ENCODE peak calls at places on chromosome 14, in six cellular contexts. Q is mesendoderm, Z is H9, P is IMR-90, S is trophoblast cell, K is H1. G is an unnamed sample.

GRCh38 chr14:104202259-104203070 is 64.1 kb downstream of the KIF26A start:
- DNase-seq in Q (no peak), K (no peak), Z (no peak), S (no peak), P (no peak), G (no peak)

GRCh38 chr14:105937253-105938054 is 411.1 kb downstream of the TMEM121 start:
- DNase-seq in Q (no peak), S (peak; percentile 19), Z (no peak), P (no peak), K (no peak), G (no peak)

GRCh38 chr14:37247777-37248461 is 50.2 kb downstream of the MIPOL1 start:
- DNase-seq in K (no peak), Z (no peak), S (no peak), P (no peak), Q (no peak), G (no peak)

GRCh38 chr14:98953544-98954346 is 318.3 kb downstream of the BCL11B start:
- DNase-seq in Z (peak; percentile 22), S (peak; percentile 26), Q (no peak), K (no peak), P (no peak), G (no peak)

GRCh38 chr14:36605506-36605857 is 23.1 kb upstream of the NKX2-8 start:
- DNase-seq in K (no peak), P (no peak), S (no peak), Z (no peak), Q (peak; percentile 59), G (no peak)

GRCh38 chr14:61822458-61822857 is 60.2 kb downstream of the SNAPC1 start:
- DNase-seq in S (no peak), K (no peak), Z (no peak), Q (no peak), P (no peak), G (no peak)

GRCh38 chr14:83473846-83474245 is 1940.2 kb upstream of the SEL1L start:
- DNase-seq in Q (no peak), P (peak; percentile 58), S (no peak), K (no peak), Z (no peak), G (no peak)

GRCh38 chr14:34946699-34947098 is 36.1 kb upstream of the SRP54 start:
- DNase-seq in Z (no peak), P (no peak), S (no peak), Q (no peak), K (no peak), G (no peak)

GRCh38 chr14:101367421-101368261 is 193.7 kb upstream of the DIO3 start:
- DNase-seq in S (no peak), Z (no peak), Q (no peak), K (no peak), P (no peak), G (no peak)

GRCh38 chr14:26410189-26410685 is 187.6 kb downstream of the NOVA1 start:
- DNase-seq in P (no peak), Q (no peak), K (no peak), Z (no peak), S (peak; percentile 22), G (no peak)

GRCh38 chr14:89391123-89391522 is 25.9 kb downstream of the FOXN3 start:
- DNase-seq in S (no peak), Q (no peak), Z (no peak), P (peak; percentile 17), K (no peak), G (no peak)

GRCh38 chr14:37034410-37035285 is 137.8 kb downstream of the SLC25A21 start:
- DNase-seq in P (peak; percentile 20), Q (no peak), S (no peak), Z (no peak), K (no peak), G (no peak)

GRCh38 chr14:101361044-101361443 is 200.3 kb upstream of the DIO3 start:
- DNase-seq in K (no peak), Z (no peak), S (no peak), P (no peak), Q (no peak), G (no peak)

GRCh38 chr14:61503167-61503801 is 181.9 kb downstream of the PRKCH start:
- DNase-seq in Z (no peak), P (peak; percentile 33), K (no peak), S (no peak), Q (no peak), G (no peak)

GRCh38 chr14:64683264-64683663 is 21.0 kb upstream of the PLEKHG3 start:
- DNase-seq in Q (no peak), Z (no peak), S (no peak), K (no peak), P (no peak), G (no peak)

GRCh38 chr14:55052259-55052930 is 948 bp downstream of the MAPK1IP1L start:
- DNase-seq in Q (no peak), K (no peak), Z (no peak), P (peak; percentile 31), S (peak; percentile 52), G (no peak)

GRCh38 chr14:75042040-75042439 is 9.2 kb downstream of the MLH3 start:
- DNase-seq in Q (no peak), P (no peak), Z (no peak), S (no peak), K (no peak), G (no peak)

GRCh38 chr14:35963209-35963608 is 137.1 kb downstream of the BRMS1L start:
- DNase-seq in K (no peak), Q (peak; percentile 66), Z (no peak), P (no peak), S (no peak), G (no peak)

GRCh38 chr14:79514700-79515099 is 696.6 kb downstream of the DIO2 start:
- DNase-seq in Q (peak; percentile 34), Z (no peak), K (no peak), P (peak; percentile 73), S (no peak), G (no peak)

GRCh38 chr14:96117101-96117897 is 78.1 kb downstream of the C14orf132 start:
- DNase-seq in Q (no peak), S (peak; percentile 91), K (no peak), Z (no peak), P (peak; percentile 54), G (no peak)

GRCh38 chr14:91980157-91980556 is 32.7 kb upstream of the FBLN5 start:
- DNase-seq in Z (no peak), K (no peak), P (peak; percentile 96), Q (no peak), S (peak; percentile 65), G (no peak)

GRCh38 chr14:20440465-20440864 is 4.5 kb upstream of the KLHL33 start:
- DNase-seq in S (no peak), Z (no peak), Q (no peak), K (no peak), P (no peak), G (no peak)

GRCh38 chr14:69637503-69638030 is 26.2 kb downstream of the SUSD6 start:
- DNase-seq in Q (no peak), S (no peak), K (no peak), P (no peak), Z (no peak), G (no peak)
- H2BK120ac ChIP-seq in Q (no peak overlapping the region), S (no peak overlapping the region), K (peak overlapping the region; percentile 20), P (peak overlapping the region; percentile 44), Z (no peak overlapping the region), G (no peak overlapping the region)

GRCh38 chr14:102602421-102603292 is 10.2 kb downstream of the RCOR1 start:
- DNase-seq in S (peak; percentile 86), P (no peak), K (no peak), Q (no peak), Z (no peak), G (no peak)
- H3K4me1 ChIP-seq in S (peaks cover 17% of the 10 kb centered on the region), P (peaks cover 8% of the 10 kb centered on the region), K (no peaks in the 10 kb centered on the region), Q (no peaks in the 10 kb centered on the region), Z (no peaks in the 10 kb centered on the region), G (no peaks in the 10 kb centered on the region)

GRCh38 chr14:57739543-57739942 is 126.3 kb downstream of the SLC35F4 start:
- DNase-seq in P (no peak), K (no peak), S (no peak), Z (no peak), Q (no peak), G (no peak)
- H3K4me2 ChIP-seq in P (no peak overlapping the region), K (no peak overlapping the region), S (no peak overlapping the region), Z (no peak overlapping the region), Q (no peak overlapping the region), G (no peak overlapping the region)

DNA sequence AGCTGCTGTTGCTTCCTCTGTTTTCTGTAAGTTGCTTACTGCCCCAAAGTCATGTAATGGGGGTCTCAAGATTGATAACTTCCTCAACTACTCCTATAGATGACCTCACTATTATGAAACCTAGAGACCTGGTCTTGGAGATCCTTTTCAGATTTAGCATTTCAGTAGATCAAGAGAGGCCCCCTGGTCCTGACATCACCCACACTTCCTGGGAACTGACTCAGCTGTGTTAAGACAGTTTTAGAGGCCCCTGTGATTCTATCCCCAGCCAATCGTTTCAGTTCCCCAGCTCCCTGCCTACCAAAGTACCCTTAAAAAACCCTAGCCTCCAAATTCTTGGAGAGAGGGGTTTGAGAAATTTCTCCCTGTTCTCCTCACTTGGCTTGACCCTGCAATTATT is 9.2 kb upstream of the ARG2 start:
- DNase-seq in Q (no peak), P (no peak), K (no peak), Z (no peak), S (no peak), G (no peak)
- H2BK120ac ChIP-seq in Q (no peak overlapping the region), P (no peak overlapping the region), K (no peak overlapping the region), Z (no peak overlapping the region), S (no peak overlapping the region), G (no peak overlapping the region)

DNA sequence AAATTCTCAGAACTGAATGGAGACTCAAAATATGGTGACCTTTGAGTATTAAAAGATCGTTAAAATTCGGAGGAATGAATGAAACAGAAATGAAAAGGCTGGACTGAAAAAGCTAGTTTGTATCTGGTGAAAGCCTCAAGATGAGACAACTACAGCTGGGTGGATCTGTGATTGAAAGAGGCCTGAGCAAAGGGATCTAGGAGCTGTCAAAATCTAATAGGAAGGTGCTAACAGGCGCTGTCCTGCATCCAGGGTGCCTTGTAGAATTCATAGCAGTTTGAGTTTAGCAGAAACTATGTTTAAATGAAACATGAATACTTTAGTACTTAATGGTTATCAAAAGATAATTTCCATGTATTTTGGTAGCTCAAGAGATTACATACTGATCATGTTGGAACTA is 2.3 kb downstream of the YY1 start:
- DNase-seq in K (no peak), P (no peak), Z (no peak), Q (no peak), S (peak; percentile 27), G (no peak)
- H3K4me1 ChIP-seq in K (peaks cover 11% of the 10 kb centered on the region), P (peaks cover 9% of the 10 kb centered on the region), Z (no peaks in the 10 kb centered on the region), Q (peaks cover 8% of the 10 kb centered on the region), S (peaks cover 3% of the 10 kb centered on the region), G (peaks cover 2% of the 10 kb centered on the region)

GRCh38 chr14:93878871-93879270 is 48.3 kb upstream of the FAM181A start:
- DNase-seq in Z (no peak), P (no peak), S (no peak), K (no peak), Q (no peak), G (no peak)

GRCh38 chr14:93878251-93878650 is 48.9 kb upstream of the FAM181A start:
- DNase-seq in Z (no peak), Q (no peak), P (no peak), S (no peak), K (no peak), G (no peak)

GRCh38 chr14:93884950-93885349 is 42.2 kb upstream of the FAM181A start:
- DNase-seq in Q (no peak), P (no peak), Z (no peak), K (no peak), S (no peak), G (no peak)

GRCh38 chr14:93880025-93880820 is 46.9 kb upstream of the FAM181A start:
- DNase-seq in Z (no peak), P (no peak), K (no peak), S (no peak), Q (peak; percentile 34), G (no peak)

GRCh38 chr14:93879362-93879983 is 47.7 kb upstream of the FAM181A start:
- DNase-seq in K (no peak), S (no peak), P (no peak), Z (no peak), Q (no peak), G (no peak)
- H3K4me2 ChIP-seq in K (peak overlapping the region; percentile 25), S (no peak overlapping the region), P (no peak overlapping the region), Z (no peak overlapping the region), Q (no peak overlapping the region), G (no peak overlapping the region)

G was measured in neuronal stem cell.